ENCODE peak calls at places on chromosome 1, in six cellular contexts. A is GM23338, Z is lung, S is Peyer's patch, W is testis, T is neuronal stem cell. M is an unnamed sample.

GRCh38 chr1:50452700-50453099 is 29.5 kb upstream of the DMRTA2 start:
- DNase-seq in T (no peak), S (no peak), Z (no peak), W (no peak), A (no peak), M (no peak)

GRCh38 chr1:168139070-168139469 is 2.3 kb upstream of the GPR161 start:
- DNase-seq in W (no peak), T (no peak), S (no peak), Z (no peak), A (no peak), M (no peak)

GRCh38 chr1:47186267-47187185 is 3.3 kb downstream of the PDZK1IP1 start:
- DNase-seq in Z (no peak), W (no peak), T (no peak), S (no peak), A (no peak), M (no peak)

GRCh38 chr1:153745417-153745816 is 17.6 kb downstream of the INTS3 start:
- DNase-seq in A (peak), Z (no peak), S (no peak), T (no peak), W (no peak), M (no peak)

GRCh38 chr1:66012076-66012769 is 219.5 kb downstream of the PDE4B start:
- DNase-seq in T (no peak), W (no peak), A (no peak), S (no peak), Z (no peak), M (no peak)

GRCh38 chr1:65247419-65248359 is 61.7 kb upstream of the DNAJC6 start:
- DNase-seq in S (no peak), Z (no peak), W (peak), T (no peak), A (no peak), M (peak)

GRCh38 chr1:22915816-22916468 is 56.7 kb downstream of the LACTBL1 start:
- DNase-seq in W (no peak), S (no peak), T (no peak), A (no peak), Z (no peak), M (no peak)

GRCh38 chr1:37410080-37410479 is 64.3 kb upstream of the ZC3H12A start:
- DNase-seq in A (peak), S (no peak), W (no peak), Z (no peak), T (no peak), M (no peak)

GRCh38 chr1:11107541-11107940 is 7.9 kb upstream of the EXOSC10 start:
- DNase-seq in W (no peak), S (no peak), T (no peak), Z (no peak), A (no peak), M (no peak)

GRCh38 chr1:186633101-186633500 is 47.1 kb downstream of the PTGS2 start:
- DNase-seq in W (no peak), Z (no peak), T (no peak), A (no peak), S (no peak), M (no peak)

GRCh38 chr1:21631944-21632887 is 36.9 kb downstream of the RAP1GAP start:
- DNase-seq in A (no peak), T (no peak), Z (no peak), W (no peak), S (peak), M (no peak)

GRCh38 chr1:112836642-112837041 is 119.4 kb downstream of the SLC16A1 start:
- DNase-seq in Z (no peak), W (no peak), S (no peak), T (no peak), A (no peak), M (no peak)

GRCh38 chr1:54519709-54520108 is 28.3 kb upstream of the ACOT11 start:
- DNase-seq in A (peak), T (no peak), S (no peak), Z (no peak), W (no peak), M (no peak)

GRCh38 chr1:193058529-193059281 is 455 bp downstream of the UCHL5 start:
- DNase-seq in Z (peak), W (peak), A (peak), S (peak), T (peak), M (peak)

GRCh38 chr1:26378088-26378878 is 5.7 kb upstream of the ZNF683 start:
- DNase-seq in Z (peak), S (peak), T (no peak), W (no peak), A (no peak), M (peak)

GRCh38 chr1:39220900-39221870 is 16.7 kb downstream of the MACF1 start:
- DNase-seq in T (no peak), Z (no peak), S (no peak), W (no peak), A (peak), M (no peak)

DNA sequence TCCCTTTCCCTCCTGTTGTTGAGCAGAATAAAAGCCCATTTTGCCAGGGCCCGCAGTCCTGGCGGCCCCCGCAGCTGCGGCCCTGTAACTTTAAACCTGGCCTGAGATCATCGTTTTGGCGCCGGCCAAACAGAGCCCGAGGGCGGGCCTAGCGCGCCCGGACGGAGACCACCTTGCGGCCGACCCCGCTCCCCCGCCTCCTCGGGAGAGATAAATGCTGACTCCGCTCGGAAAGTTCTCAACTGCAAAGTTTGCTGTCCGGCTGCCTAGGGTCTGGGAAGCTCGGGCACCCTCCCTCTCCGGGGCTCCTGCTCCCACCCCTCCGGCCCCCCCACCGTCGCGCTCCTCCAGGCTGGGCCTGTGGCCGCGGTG is at the start of gene PDPN:
- DNase-seq in Z (no peak), W (peak), T (peak), A (peak), S (peak), M (no peak)
- H3K4me3 ChIP-seq in Z (no peak), W (peak), T (peak), A (peak), S (peak), M (peak)

GRCh38 chr1:161531986-161532875 is 7.9 kb downstream of the HSPA6 start:
- DNase-seq in T (peak), W (no peak), Z (no peak), A (peak), S (no peak), M (peak)
- H3K4me3 ChIP-seq in T (no peak), W (peak), Z (no peak), A (peak), S (no peak), M (peak)

DNA sequence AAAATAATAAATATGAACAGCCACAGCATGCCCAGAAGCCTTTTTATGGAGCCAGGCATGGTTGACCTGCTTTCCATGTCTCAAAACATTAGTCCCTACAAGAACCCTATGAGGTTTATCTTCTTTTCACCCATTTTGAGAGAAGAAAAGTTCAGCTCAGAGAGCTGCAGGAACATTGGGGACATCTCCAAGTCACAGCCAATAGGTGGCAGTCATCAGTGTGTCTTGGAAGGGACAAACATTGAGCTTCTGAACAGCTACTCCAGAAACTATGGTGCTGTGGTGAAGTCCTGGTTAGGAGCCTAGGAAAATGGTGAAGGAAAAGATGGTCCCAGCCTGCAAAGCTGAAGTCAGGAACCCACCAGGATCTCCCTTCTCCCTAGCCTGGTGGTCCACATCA is 73.6 kb downstream of the JMJD4 start:
- DNase-seq in A (peak), S (no peak), W (no peak), T (no peak), Z (no peak), M (no peak)
- H3K4me3 ChIP-seq in A (no peak), S (no peak), W (no peak), T (no peak), Z (no peak), M (no peak)

DNA sequence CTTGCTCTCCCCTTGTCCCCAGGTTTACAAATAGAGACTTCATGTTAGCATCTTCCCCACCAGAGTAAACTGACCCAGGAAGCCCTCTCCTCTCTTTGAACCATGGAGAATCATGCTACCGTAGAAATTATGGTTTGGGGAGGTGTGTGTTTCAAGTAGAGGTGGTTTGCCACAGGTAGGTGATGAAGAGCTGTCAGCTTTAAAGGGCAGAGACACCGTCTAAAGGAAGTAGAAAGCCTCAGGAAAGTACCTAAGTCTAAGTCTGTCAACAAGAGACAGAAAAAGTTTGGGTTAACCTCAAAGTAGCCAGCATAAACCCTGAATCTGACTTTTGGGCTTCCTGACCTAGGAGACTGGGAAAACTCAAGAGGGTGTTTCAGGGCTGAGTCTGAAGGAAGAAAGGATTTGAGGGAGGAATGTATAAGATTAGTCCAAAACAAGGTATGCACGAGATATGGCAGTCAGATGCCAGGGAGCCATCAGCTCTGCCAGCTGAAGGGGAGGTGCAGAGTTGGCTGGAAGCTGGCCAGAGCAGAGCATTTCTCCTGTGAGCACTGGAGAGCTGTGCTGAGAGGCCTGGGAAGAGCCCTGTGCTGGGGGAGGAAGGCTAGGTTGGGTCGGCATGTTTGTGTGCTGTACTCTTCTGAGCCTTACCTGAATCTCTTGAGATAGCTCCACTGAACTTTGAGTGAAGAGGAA is 14.3 kb downstream of the ADAMTSL4 start:
- DNase-seq in W (peak), Z (peak), S (peak), T (no peak), A (no peak), M (peak)
- H3K4me3 ChIP-seq in W (no peak), Z (no peak), S (peak), T (no peak), A (peak), M (no peak)

M was measured in fibroblast of mammary gland.